ENCODE peak calls at places on chromosomes 3 and 15, in five cellular contexts. L, U, H, J and A are unnamed samples.

GRCh38 chr15:43376017-43376705 is 5.3 kb downstream of the TUBGCP4 start:
- DNase-seq in L (no peak), U (peak), H (no peak), J (no peak), A (peak)

GRCh38 chr3:57555738-57556458 is at the start of gene PDE12:
- DNase-seq in L (peak), U (peak), H (peak), J (peak), A (peak)

GRCh38 chr3:186746008-186746407 is 28.8 kb downstream of the KNG1 start:
- DNase-seq in L (no peak), U (peak), H (no peak), J (no peak), A (no peak)

GRCh38 chr3:155334897-155335883 is 41.7 kb upstream of the STRIT1 start:
- DNase-seq in L (no peak), U (peak), H (no peak), J (no peak), A (no peak)

GRCh38 chr3:37272743-37273142 is 98.4 kb upstream of the LRRFIP2 start:
- DNase-seq in L (no peak), U (peak), H (no peak), J (no peak), A (no peak)

GRCh38 chr15:48722764-48723661 is 77.5 kb upstream of the FBN1 start:
- DNase-seq in L (no peak), U (peak), H (no peak), J (no peak), A (no peak)

GRCh38 chr3:25339220-25339619 is 88.8 kb upstream of the RARB start:
- DNase-seq in L (no peak), U (no peak), H (no peak), J (no peak), A (no peak)

GRCh38 chr15:74889390-74889881 is 406 bp upstream of the MPI start:
- DNase-seq in L (no peak), U (peak), H (no peak), J (peak), A (no peak)

GRCh38 chr15:100973351-100974034 is 54.3 kb downstream of the LRRK1 start:
- DNase-seq in L (no peak), U (peak), H (no peak), J (no peak), A (peak)

GRCh38 chr3:10744098-10744465 is 71.9 kb upstream of the SLC6A11 start:
- DNase-seq in L (no peak), U (no peak), H (no peak), J (no peak), A (no peak)

GRCh38 chr3:55658297-55659022 is 171.4 kb upstream of the WNT5A start:
- DNase-seq in L (no peak), U (no peak), H (no peak), J (no peak), A (peak)

GRCh38 chr3:105584351-105584790 is 217.7 kb downstream of the ALCAM start:
- DNase-seq in L (no peak), U (no peak), H (no peak), J (no peak), A (no peak)

GRCh38 chr3:31124368-31124767 is 229.9 kb upstream of the GADL1 start:
- DNase-seq in L (no peak), U (no peak), H (no peak), J (no peak), A (no peak)

GRCh38 chr15:56492786-56493555 is 28.0 kb upstream of the MNS1 start:
- DNase-seq in L (no peak), U (no peak), H (no peak), J (no peak), A (no peak)

GRCh38 chr3:184748219-184749135 is 36.6 kb upstream of the MAGEF1 start:
- DNase-seq in L (no peak), U (no peak), H (no peak), J (no peak), A (peak)

GRCh38 chr3:190242147-190242546 is 80.1 kb downstream of the CLDN1 start:
- DNase-seq in L (no peak), U (no peak), H (no peak), J (no peak), A (no peak)

GRCh38 chr15:88477126-88477525 is 9.6 kb downstream of the MRPS11 start:
- DNase-seq in L (no peak), U (no peak), H (no peak), J (no peak), A (no peak)